ENCODE peak calls at places on chromosome 11, in six cellular contexts. H is ovary, R is KBM-7, Z is A172, E is HEK293T, F is GM20000. W is an unnamed sample.

GRCh38 chr11:122393209-122393850 is 262.2 kb upstream of the UBASH3B start:
- DNase-seq in H (no peak), R (no peak), Z (no peak), E (no peak), F (no peak), W (no peak)

GRCh38 chr11:79174045-79175008 is 266.5 kb downstream of the TENM4 start:
- DNase-seq in H (peak; percentile 35), R (no peak), Z (no peak), E (no peak), F (no peak), W (no peak)

GRCh38 chr11:73001615-73002014 is 140.5 kb downstream of the FCHSD2 start:
- DNase-seq in H (no peak), R (no peak), Z (no peak), E (no peak), F (no peak), W (peak; percentile 35)

GRCh38 chr11:65586676-65587075 is 8.9 kb downstream of the KCNK7 start:
- DNase-seq in H (no peak), R (no peak), Z (no peak), E (no peak), F (no peak), W (no peak)

GRCh38 chr11:111221208-111221607 is 24.3 kb upstream of the POU2AF2 start:
- DNase-seq in H (no peak), R (no peak), Z (no peak), E (no peak), F (no peak), W (no peak)

GRCh38 chr11:35214792-35215193 is 75.8 kb downstream of the CD44 start:
- DNase-seq in H (no peak), R (no peak), Z (peak; percentile 99), E (no peak), F (no peak), W (peak; percentile 88)

GRCh38 chr11:90189011-90189410 is 33.8 kb downstream of the CHORDC1 start:
- DNase-seq in H (no peak), R (no peak), Z (no peak), E (no peak), F (no peak), W (no peak)

GRCh38 chr11:65431452-65432132 is 9.0 kb downstream of the NEAT1 start:
- DNase-seq in H (no peak), R (peak; percentile 53), Z (peak; percentile 33), E (no peak), F (no peak), W (peak; percentile 45)

GRCh38 chr11:66653123-66653522 is 14.6 kb downstream of the RBM4 start:
- DNase-seq in H (no peak), R (no peak), Z (no peak), E (no peak), F (no peak), W (peak; percentile 44)

GRCh38 chr11:131749100-131749499 is 378.7 kb downstream of the NTM start:
- DNase-seq in H (no peak), R (no peak), Z (peak; percentile 49), E (no peak), F (no peak), W (no peak)

GRCh38 chr11:76744186-76745058 is 38.7 kb upstream of the TSKU start:
- DNase-seq in H (no peak), R (peak; percentile 15), Z (no peak), E (no peak), F (no peak), W (no peak)

GRCh38 chr11:77779935-77780334 is 40.6 kb downstream of the RSF1 start:
- DNase-seq in H (no peak), R (no peak), Z (peak; percentile 43), E (no peak), F (no peak), W (peak; percentile 30)

GRCh38 chr11:69978841-69979614 is 99.1 kb upstream of the ANO1 start:
- DNase-seq in H (no peak), R (no peak), Z (no peak), E (no peak), F (no peak), W (no peak)

GRCh38 chr11:105046898-105047579 is 1.9 kb upstream of the CARD16 start:
- DNase-seq in H (peak; percentile 27), R (no peak), Z (peak; percentile 91), E (no peak), F (no peak), W (peak; percentile 96)

GRCh38 chr11:66595245-66595904 is 2.4 kb downstream of the CCS start:
- DNase-seq in H (peak; percentile 71), R (no peak), Z (no peak), E (no peak), F (no peak), W (no peak)

GRCh38 chr11:83574516-83574915 is 288.3 kb upstream of the CCDC90B start:
- DNase-seq in H (no peak), R (no peak), Z (peak; percentile 40), E (no peak), F (no peak), W (no peak)

GRCh38 chr11:70584786-70585545 is 186.6 kb downstream of the CTTN start:
- DNase-seq in H (no peak), R (no peak), Z (no peak), E (no peak), F (no peak), W (no peak)

GRCh38 chr11:19455731-19456130 is 215.0 kb upstream of the E2F8 start:
- DNase-seq in H (no peak), R (no peak), Z (no peak), E (no peak), F (no peak), W (no peak)

GRCh38 chr11:111417766-111418435 is 38.8 kb upstream of the POU2AF1 start:
- DNase-seq in H (peak; percentile 71), R (no peak), Z (no peak), E (no peak), F (peak; percentile 55), W (peak; percentile 69)

GRCh38 chr11:35237860-35238715 is 99.1 kb downstream of the CD44 start:
- DNase-seq in H (no peak), R (peak; percentile 72), Z (peak; percentile 66), E (peak; percentile 56), F (peak; percentile 54), W (no peak)